ENCODE peak calls at places on chromosomes 6 and 20, in five cellular contexts. One of them, this sample, is unnamed.

GRCh38 chr20:4711511-4711910 is 10.2 kb upstream of the PRND start:
- DNase-seq in NCI-H2081 treated with DMSO at 0.1 percent for 48 hours: no peak
- DNase-seq in lower leg skin: no peak
- DNase-seq in CD4-positive, alpha-beta T cell: no peak
- DNase-seq in activated CD4-positive, CD25-positive, alpha-beta regulatory T cell: no peak
- DNase-seq in this sample: no peak

GRCh38 chr6:149895702-149896310 is 2.1 kb downstream of the RAET1E start:
- DNase-seq in NCI-H2081 treated with DMSO at 0.1 percent for 48 hours: peak
- DNase-seq in lower leg skin: peak
- DNase-seq in CD4-positive, alpha-beta T cell: peak
- DNase-seq in activated CD4-positive, CD25-positive, alpha-beta regulatory T cell: no peak
- DNase-seq in this sample: peak

GRCh38 chr6:15907914-15908518 is 220.9 kb upstream of the MYLIP start:
- DNase-seq in NCI-H2081 treated with DMSO at 0.1 percent for 48 hours: no peak
- DNase-seq in lower leg skin: no peak
- DNase-seq in CD4-positive, alpha-beta T cell: no peak
- DNase-seq in activated CD4-positive, CD25-positive, alpha-beta regulatory T cell: no peak
- DNase-seq in this sample: no peak

GRCh38 chr6:106520711-106521367 is 108.5 kb downstream of the RTN4IP1 start:
- DNase-seq in NCI-H2081 treated with DMSO at 0.1 percent for 48 hours: no peak
- DNase-seq in lower leg skin: no peak
- DNase-seq in CD4-positive, alpha-beta T cell: peak
- DNase-seq in activated CD4-positive, CD25-positive, alpha-beta regulatory T cell: peak
- DNase-seq in this sample: no peak

GRCh38 chr6:6315660-6316059 is 4.8 kb downstream of the F13A1 start:
- DNase-seq in NCI-H2081 treated with DMSO at 0.1 percent for 48 hours: peak
- DNase-seq in lower leg skin: no peak
- DNase-seq in CD4-positive, alpha-beta T cell: peak
- DNase-seq in activated CD4-positive, CD25-positive, alpha-beta regulatory T cell: no peak
- DNase-seq in this sample: peak

GRCh38 chr6:125779924-125780539 is 10.7 kb upstream of the NCOA7 start:
- DNase-seq in NCI-H2081 treated with DMSO at 0.1 percent for 48 hours: peak
- DNase-seq in lower leg skin: peak
- DNase-seq in CD4-positive, alpha-beta T cell: peak
- DNase-seq in activated CD4-positive, CD25-positive, alpha-beta regulatory T cell: peak
- DNase-seq in this sample: peak

GRCh38 chr6:158854214-158855101 is 35.3 kb upstream of the EZR start:
- DNase-seq in NCI-H2081 treated with DMSO at 0.1 percent for 48 hours: no peak
- DNase-seq in lower leg skin: peak
- DNase-seq in CD4-positive, alpha-beta T cell: no peak
- DNase-seq in activated CD4-positive, CD25-positive, alpha-beta regulatory T cell: no peak
- DNase-seq in this sample: no peak

GRCh38 chr6:90035047-90035678 is 140.9 kb downstream of the GJA10 start:
- DNase-seq in NCI-H2081 treated with DMSO at 0.1 percent for 48 hours: no peak
- DNase-seq in lower leg skin: no peak
- DNase-seq in CD4-positive, alpha-beta T cell: no peak
- DNase-seq in activated CD4-positive, CD25-positive, alpha-beta regulatory T cell: no peak
- DNase-seq in this sample: no peak

GRCh38 chr6:138485005-138485545 is 14.2 kb downstream of the NHSL1 start:
- DNase-seq in NCI-H2081 treated with DMSO at 0.1 percent for 48 hours: no peak
- DNase-seq in lower leg skin: no peak
- DNase-seq in CD4-positive, alpha-beta T cell: no peak
- DNase-seq in activated CD4-positive, CD25-positive, alpha-beta regulatory T cell: no peak
- DNase-seq in this sample: no peak

GRCh38 chr6:169954977-169955376 is 203.6 kb downstream of the ERMARD start:
- DNase-seq in NCI-H2081 treated with DMSO at 0.1 percent for 48 hours: no peak
- DNase-seq in lower leg skin: no peak
- DNase-seq in CD4-positive, alpha-beta T cell: no peak
- DNase-seq in activated CD4-positive, CD25-positive, alpha-beta regulatory T cell: no peak
- DNase-seq in this sample: no peak

GRCh38 chr6:135946674-135947073 is 95.2 kb downstream of the PDE7B start:
- DNase-seq in NCI-H2081 treated with DMSO at 0.1 percent for 48 hours: no peak
- DNase-seq in lower leg skin: no peak
- DNase-seq in CD4-positive, alpha-beta T cell: no peak
- DNase-seq in activated CD4-positive, CD25-positive, alpha-beta regulatory T cell: no peak
- DNase-seq in this sample: no peak

GRCh38 chr6:90859612-90860011 is 272.7 kb upstream of the MAP3K7 start:
- DNase-seq in NCI-H2081 treated with DMSO at 0.1 percent for 48 hours: no peak
- DNase-seq in lower leg skin: no peak
- DNase-seq in CD4-positive, alpha-beta T cell: no peak
- DNase-seq in activated CD4-positive, CD25-positive, alpha-beta regulatory T cell: no peak
- DNase-seq in this sample: peak

GRCh38 chr6:169976301-169977081 is 225.1 kb downstream of the ERMARD start:
- DNase-seq in NCI-H2081 treated with DMSO at 0.1 percent for 48 hours: no peak
- DNase-seq in lower leg skin: peak
- DNase-seq in CD4-positive, alpha-beta T cell: no peak
- DNase-seq in activated CD4-positive, CD25-positive, alpha-beta regulatory T cell: no peak
- DNase-seq in this sample: no peak

GRCh38 chr20:47389867-47390347 is 33.4 kb upstream of the ZMYND8 start:
- DNase-seq in NCI-H2081 treated with DMSO at 0.1 percent for 48 hours: no peak
- DNase-seq in lower leg skin: no peak
- DNase-seq in CD4-positive, alpha-beta T cell: no peak
- DNase-seq in activated CD4-positive, CD25-positive, alpha-beta regulatory T cell: no peak
- DNase-seq in this sample: no peak

GRCh38 chr20:17558154-17558940 is 11.5 kb upstream of the DSTN start:
- DNase-seq in NCI-H2081 treated with DMSO at 0.1 percent for 48 hours: no peak
- DNase-seq in lower leg skin: no peak
- DNase-seq in CD4-positive, alpha-beta T cell: no peak
- DNase-seq in activated CD4-positive, CD25-positive, alpha-beta regulatory T cell: no peak
- DNase-seq in this sample: peak

GRCh38 chr20:37293301-37293943 is 4.0 kb downstream of the MANBAL start:
- DNase-seq in NCI-H2081 treated with DMSO at 0.1 percent for 48 hours: no peak
- DNase-seq in lower leg skin: no peak
- DNase-seq in CD4-positive, alpha-beta T cell: no peak
- DNase-seq in activated CD4-positive, CD25-positive, alpha-beta regulatory T cell: no peak
- DNase-seq in this sample: no peak

GRCh38 chr6:143027058-143027457 is 33.6 kb upstream of the AIG1 start:
- DNase-seq in NCI-H2081 treated with DMSO at 0.1 percent for 48 hours: no peak
- DNase-seq in lower leg skin: no peak
- DNase-seq in CD4-positive, alpha-beta T cell: peak
- DNase-seq in activated CD4-positive, CD25-positive, alpha-beta regulatory T cell: no peak
- DNase-seq in this sample: peak

GRCh38 chr6:63573899-63574553 is 1.7 kb downstream of the LOC128125822 start:
- DNase-seq in NCI-H2081 treated with DMSO at 0.1 percent for 48 hours: peak
- DNase-seq in lower leg skin: no peak
- DNase-seq in CD4-positive, alpha-beta T cell: no peak
- DNase-seq in activated CD4-positive, CD25-positive, alpha-beta regulatory T cell: no peak
- DNase-seq in this sample: peak

GRCh38 chr6:150336299-150336698 is 32.5 kb upstream of the IYD start:
- DNase-seq in NCI-H2081 treated with DMSO at 0.1 percent for 48 hours: no peak
- DNase-seq in lower leg skin: no peak
- DNase-seq in CD4-positive, alpha-beta T cell: no peak
- DNase-seq in activated CD4-positive, CD25-positive, alpha-beta regulatory T cell: no peak
- DNase-seq in this sample: no peak

GRCh38 chr6:134123666-134124208 is 71.3 kb upstream of the SLC2A12 start:
- DNase-seq in NCI-H2081 treated with DMSO at 0.1 percent for 48 hours: no peak
- DNase-seq in lower leg skin: no peak
- DNase-seq in CD4-positive, alpha-beta T cell: no peak
- DNase-seq in activated CD4-positive, CD25-positive, alpha-beta regulatory T cell: no peak
- DNase-seq in this sample: peak

GRCh38 chr20:38962044-38962897 is at the start of gene DHX35:
- DNase-seq in NCI-H2081 treated with DMSO at 0.1 percent for 48 hours: peak
- DNase-seq in lower leg skin: peak
- DNase-seq in CD4-positive, alpha-beta T cell: peak
- DNase-seq in activated CD4-positive, CD25-positive, alpha-beta regulatory T cell: peak
- DNase-seq in this sample: peak

GRCh38 chr20:24991897-24992419 is 593 bp downstream of the APMAP start:
- DNase-seq in NCI-H2081 treated with DMSO at 0.1 percent for 48 hours: no peak
- DNase-seq in lower leg skin: peak
- DNase-seq in CD4-positive, alpha-beta T cell: no peak
- DNase-seq in activated CD4-positive, CD25-positive, alpha-beta regulatory T cell: no peak
- DNase-seq in this sample: peak

GRCh38 chr6:68279793-68280557 is 355.1 kb upstream of the ADGRB3 start:
- DNase-seq in NCI-H2081 treated with DMSO at 0.1 percent for 48 hours: no peak
- DNase-seq in lower leg skin: no peak
- DNase-seq in CD4-positive, alpha-beta T cell: no peak
- DNase-seq in activated CD4-positive, CD25-positive, alpha-beta regulatory T cell: no peak
- DNase-seq in this sample: no peak

GRCh38 chr20:46964299-46965123 is 69.9 kb downstream of the EYA2 start:
- DNase-seq in NCI-H2081 treated with DMSO at 0.1 percent for 48 hours: no peak
- DNase-seq in lower leg skin: peak
- DNase-seq in CD4-positive, alpha-beta T cell: no peak
- DNase-seq in activated CD4-positive, CD25-positive, alpha-beta regulatory T cell: no peak
- DNase-seq in this sample: peak

GRCh38 chr20:37295001-37295400 is 5.5 kb downstream of the MANBAL start:
- DNase-seq in NCI-H2081 treated with DMSO at 0.1 percent for 48 hours: no peak
- DNase-seq in lower leg skin: no peak
- DNase-seq in CD4-positive, alpha-beta T cell: no peak
- DNase-seq in activated CD4-positive, CD25-positive, alpha-beta regulatory T cell: no peak
- DNase-seq in this sample: no peak

GRCh38 chr6:127406122-127406521 is 53.1 kb downstream of the KIAA0408 start:
- DNase-seq in NCI-H2081 treated with DMSO at 0.1 percent for 48 hours: no peak
- DNase-seq in lower leg skin: no peak
- DNase-seq in CD4-positive, alpha-beta T cell: no peak
- DNase-seq in activated CD4-positive, CD25-positive, alpha-beta regulatory T cell: no peak
- DNase-seq in this sample: no peak

GRCh38 chr6:130603391-130603790 is 223.8 kb upstream of the SMLR1 start:
- DNase-seq in NCI-H2081 treated with DMSO at 0.1 percent for 48 hours: no peak
- DNase-seq in lower leg skin: no peak
- DNase-seq in CD4-positive, alpha-beta T cell: no peak
- DNase-seq in activated CD4-positive, CD25-positive, alpha-beta regulatory T cell: no peak
- DNase-seq in this sample: no peak

GRCh38 chr20:33291830-33292355 is 8.9 kb downstream of the BPIFB1 start:
- DNase-seq in NCI-H2081 treated with DMSO at 0.1 percent for 48 hours: no peak
- DNase-seq in lower leg skin: no peak
- DNase-seq in CD4-positive, alpha-beta T cell: peak
- DNase-seq in activated CD4-positive, CD25-positive, alpha-beta regulatory T cell: peak
- DNase-seq in this sample: peak

GRCh38 chr6:134609862-134610261 is 291.9 kb upstream of the SGK1 start:
- DNase-seq in NCI-H2081 treated with DMSO at 0.1 percent for 48 hours: no peak
- DNase-seq in lower leg skin: no peak
- DNase-seq in CD4-positive, alpha-beta T cell: no peak
- DNase-seq in activated CD4-positive, CD25-positive, alpha-beta regulatory T cell: no peak
- DNase-seq in this sample: no peak

GRCh38 chr20:44615876-44616603 is 33.7 kb downstream of the PKIG start:
- DNase-seq in NCI-H2081 treated with DMSO at 0.1 percent for 48 hours: no peak
- DNase-seq in lower leg skin: no peak
- DNase-seq in CD4-positive, alpha-beta T cell: no peak
- DNase-seq in activated CD4-positive, CD25-positive, alpha-beta regulatory T cell: no peak
- DNase-seq in this sample: no peak

GRCh38 chr20:22408521-22409402 is 175.6 kb downstream of the FOXA2 start:
- DNase-seq in NCI-H2081 treated with DMSO at 0.1 percent for 48 hours: no peak
- DNase-seq in lower leg skin: no peak
- DNase-seq in CD4-positive, alpha-beta T cell: no peak
- DNase-seq in activated CD4-positive, CD25-positive, alpha-beta regulatory T cell: no peak
- DNase-seq in this sample: no peak

GRCh38 chr6:54057068-54057467 is 54.2 kb upstream of the MLIP start:
- DNase-seq in NCI-H2081 treated with DMSO at 0.1 percent for 48 hours: no peak
- DNase-seq in lower leg skin: no peak
- DNase-seq in CD4-positive, alpha-beta T cell: no peak
- DNase-seq in activated CD4-positive, CD25-positive, alpha-beta regulatory T cell: no peak
- DNase-seq in this sample: no peak

GRCh38 chr20:10558635-10559187 is 115.1 kb downstream of the JAG1 start:
- DNase-seq in NCI-H2081 treated with DMSO at 0.1 percent for 48 hours: no peak
- DNase-seq in lower leg skin: no peak
- DNase-seq in CD4-positive, alpha-beta T cell: no peak
- DNase-seq in activated CD4-positive, CD25-positive, alpha-beta regulatory T cell: no peak
- DNase-seq in this sample: no peak

GRCh38 chr20:39289316-39289715 is 327.2 kb downstream of the DHX35 start:
- DNase-seq in NCI-H2081 treated with DMSO at 0.1 percent for 48 hours: no peak
- DNase-seq in lower leg skin: no peak
- DNase-seq in CD4-positive, alpha-beta T cell: no peak
- DNase-seq in activated CD4-positive, CD25-positive, alpha-beta regulatory T cell: no peak
- DNase-seq in this sample: peak

GRCh38 chr6:52233975-52234823 is 10.1 kb downstream of the IL17F start:
- DNase-seq in NCI-H2081 treated with DMSO at 0.1 percent for 48 hours: no peak
- DNase-seq in lower leg skin: no peak
- DNase-seq in CD4-positive, alpha-beta T cell: no peak
- DNase-seq in activated CD4-positive, CD25-positive, alpha-beta regulatory T cell: no peak
- DNase-seq in this sample: peak

GRCh38 chr6:63975685-63976084 is 340.1 kb downstream of the PHF3 start:
- DNase-seq in NCI-H2081 treated with DMSO at 0.1 percent for 48 hours: no peak
- DNase-seq in lower leg skin: no peak
- DNase-seq in CD4-positive, alpha-beta T cell: no peak
- DNase-seq in activated CD4-positive, CD25-positive, alpha-beta regulatory T cell: no peak
- DNase-seq in this sample: no peak

GRCh38 chr6:14278000-14278399 is 160.4 kb downstream of the CD83 start:
- DNase-seq in NCI-H2081 treated with DMSO at 0.1 percent for 48 hours: no peak
- DNase-seq in lower leg skin: peak
- DNase-seq in CD4-positive, alpha-beta T cell: no peak
- DNase-seq in activated CD4-positive, CD25-positive, alpha-beta regulatory T cell: no peak
- DNase-seq in this sample: no peak

GRCh38 chr6:108927927-108928326 is 79.7 kb downstream of the ARMC2 start:
- DNase-seq in NCI-H2081 treated with DMSO at 0.1 percent for 48 hours: no peak
- DNase-seq in lower leg skin: no peak
- DNase-seq in CD4-positive, alpha-beta T cell: no peak
- DNase-seq in activated CD4-positive, CD25-positive, alpha-beta regulatory T cell: no peak
- DNase-seq in this sample: no peak